ENCODE peak calls at places on chromosomes 11 and 22, in nine cellular contexts. K is cardiac muscle cell; L is mammary epithelial cell; S is stomach; G is lower lobe of right lung; B is A549; I is tibial artery; O is effector memory CD4-positive, alpha-beta T cell; Z is Caco-2. Y is an unnamed sample.

GRCh38 chr11:103681855-103682254 is 354.6 kb upstream of the DDI1 start:
- DNase-seq in O (no peak), I (no peak), S (no peak), K (no peak), B (no peak), Z (no peak), L (no peak), G (no peak), Y (no peak)

GRCh38 chr11:36455658-36456111 is 54.4 kb downstream of the TRAF6 start:
- DNase-seq in I (peak; percentile 86), K (peak; percentile 18), O (no peak), S (peak; percentile 36), L (peak; percentile 97), Z (no peak), G (no peak), B (peak; percentile 17), Y (no peak)

GRCh38 chr11:72069787-72070251 is 10.5 kb downstream of the NUMA1 start:
- DNase-seq in S (peak; percentile 78), I (peak; percentile 91), K (peak; percentile 20), G (peak; percentile 89), O (no peak), B (peak; percentile 59), L (peak; percentile 74), Z (peak; percentile 53), Y (no peak)

GRCh38 chr11:109853156-109853776 is 239.9 kb upstream of the ZC3H12C start:
- DNase-seq in O (no peak), S (no peak), B (no peak), K (peak; percentile 60), Z (no peak), I (no peak), L (peak; percentile 63), G (no peak), Y (peak; percentile 60)

GRCh38 chr22:35306350-35306967 is 6.8 kb downstream of the TOM1 start:
- DNase-seq in G (no peak), K (peak; percentile 32), B (no peak), L (no peak), O (no peak), I (no peak), S (no peak), Z (no peak), Y (no peak)

GRCh38 chr11:34439521-34440258 is 956 bp downstream of the CAT start:
- DNase-seq in S (no peak), B (no peak), K (no peak), L (no peak), G (no peak), Z (peak; percentile 49), I (no peak), O (no peak), Y (no peak)

GRCh38 chr22:30894371-30894740 is 74.2 kb downstream of the MORC2 start:
- DNase-seq in B (no peak), Z (no peak), S (no peak), L (no peak), K (no peak), G (no peak), I (no peak), O (no peak), Y (no peak)

GRCh38 chr11:45237666-45238348 is 48.3 kb downstream of the SYT13 start:
- DNase-seq in Z (no peak), L (no peak), B (no peak), I (no peak), O (no peak), S (no peak), G (no peak), K (no peak), Y (no peak)

GRCh38 chr22:21650823-21651520 is 8.9 kb downstream of the SDF2L1 start:
- DNase-seq in O (no peak), L (no peak), K (no peak), G (no peak), Z (no peak), S (no peak), B (no peak), I (no peak), Y (no peak)

GRCh38 chr11:128692750-128693578 is 908 bp upstream of the FLI1 start:
- DNase-seq in S (no peak), L (peak; percentile 52), Z (no peak), O (no peak), G (peak; percentile 61), I (no peak), K (no peak), B (no peak), Y (peak; percentile 32)

GRCh38 chr11:33930317-33931021 is 38.6 kb upstream of the LMO2 start:
- DNase-seq in I (peak; percentile 66), K (peak; percentile 50), L (no peak), B (no peak), O (no peak), Z (no peak), G (no peak), S (no peak), Y (no peak)

GRCh38 chr11:22723257-22723656 is 56.8 kb downstream of the GAS2 start:
- DNase-seq in I (no peak), Z (no peak), L (no peak), G (no peak), K (no peak), S (no peak), O (no peak), B (no peak), Y (no peak)

DNA sequence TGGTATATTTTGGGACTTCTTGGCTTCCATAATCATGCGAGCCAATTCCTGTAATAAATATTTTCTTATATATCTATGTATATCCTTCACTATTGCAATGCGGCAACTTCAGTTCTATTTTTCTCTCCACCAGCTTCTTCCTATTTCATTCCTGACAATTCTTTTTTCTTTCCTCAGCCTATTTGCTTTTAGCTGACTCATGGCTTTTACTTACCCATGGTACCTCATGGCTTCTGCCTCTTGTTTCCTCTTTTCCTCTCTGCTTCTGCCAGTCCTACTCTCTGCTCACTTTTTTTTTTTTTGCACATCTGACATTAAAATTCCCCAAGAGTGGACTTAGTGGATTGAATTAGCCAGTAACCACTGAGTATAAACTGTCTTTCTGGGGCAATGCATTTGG is 359.5 kb downstream of the TMEM135 start:
- DNase-seq in L (no peak), K (no peak), Z (no peak), O (no peak), G (no peak), B (no peak), I (no peak), S (no peak), Y (no peak)
- H3K4me1 ChIP-seq in L (no peaks in the 10 kb centered on the region), K (no peaks in the 10 kb centered on the region), Z (no peaks in the 10 kb centered on the region), O (no peaks in the 10 kb centered on the region), G (no peaks in the 10 kb centered on the region), B (no peaks in the 10 kb centered on the region), I (no peaks in the 10 kb centered on the region), S (no peaks in the 10 kb centered on the region), Y (no peaks in the 10 kb centered on the region)

DNA sequence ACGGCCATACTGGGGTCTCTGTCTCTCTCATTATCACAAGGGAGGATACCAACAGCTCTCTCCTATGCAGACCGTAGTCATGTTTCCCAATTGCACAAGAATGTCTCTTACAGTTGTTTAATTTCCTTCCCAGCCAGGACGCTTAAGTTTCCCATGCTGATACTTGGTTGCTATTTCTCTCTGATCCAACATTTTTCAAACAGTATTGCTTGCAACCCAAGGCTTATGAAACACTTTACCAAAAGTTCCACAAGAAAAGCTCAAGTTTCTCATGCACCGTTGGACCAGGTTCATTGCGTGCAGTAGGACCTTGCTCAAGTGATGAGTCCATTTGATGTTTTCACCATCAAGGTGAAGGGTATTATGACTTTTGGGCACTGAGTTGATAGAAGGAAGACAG is 46.6 kb downstream of the GGTLC2 start:
- DNase-seq in L (no peak), I (no peak), S (no peak), G (no peak), B (no peak), O (no peak), K (no peak), Z (no peak), Y (no peak)
- H3K4me1 ChIP-seq in L (no peaks in the 10 kb centered on the region), I (no peaks in the 10 kb centered on the region), S (peaks cover 10% of the 10 kb centered on the region), G (peaks cover 2% of the 10 kb centered on the region), B (peaks cover 42% of the 10 kb centered on the region), O (no peaks in the 10 kb centered on the region), K (no peaks in the 10 kb centered on the region), Z (peaks cover 10% of the 10 kb centered on the region), Y (no peaks in the 10 kb centered on the region)

DNA sequence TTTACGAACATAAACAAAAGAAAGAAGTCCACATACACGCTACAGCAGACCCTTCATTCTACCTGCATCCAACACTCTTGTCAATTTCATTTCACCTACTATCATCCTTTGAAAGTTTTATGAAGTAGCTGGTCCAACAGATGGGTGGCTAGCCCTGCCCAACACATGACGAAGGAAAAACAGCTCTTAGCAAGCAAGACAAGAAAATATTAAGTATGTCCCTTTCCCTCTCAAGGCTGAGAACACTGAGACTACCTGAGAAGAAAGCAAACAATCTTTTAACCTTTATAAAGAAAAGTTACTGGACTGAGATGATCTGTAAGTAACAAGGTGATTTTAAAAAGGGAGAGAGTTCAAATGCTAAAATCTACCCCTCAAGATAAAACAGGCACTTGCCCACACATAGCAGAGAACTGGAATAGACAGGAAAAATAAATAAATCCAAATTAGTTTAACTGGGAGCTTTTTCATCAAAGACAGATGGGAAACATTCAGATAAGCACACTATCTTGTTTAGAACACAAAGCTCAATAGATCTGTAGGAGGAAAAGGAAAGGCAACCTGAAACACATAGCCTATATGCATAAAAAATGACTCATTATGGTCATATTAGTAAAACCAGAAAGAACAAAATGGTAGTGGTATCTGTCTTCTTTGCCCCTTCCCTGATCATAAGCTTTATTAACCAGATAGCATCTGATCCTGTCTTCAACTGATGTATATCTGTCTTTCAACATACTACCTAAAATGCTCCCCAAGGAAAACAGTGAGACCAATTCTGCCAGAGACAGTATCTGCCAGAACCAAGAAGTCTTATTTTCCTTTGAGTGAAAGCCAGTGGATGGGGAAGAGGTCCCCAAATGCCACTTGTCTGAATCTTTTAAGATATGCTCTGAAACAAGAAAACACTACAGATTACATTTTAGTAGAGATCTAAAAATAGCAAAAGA is 104.3 kb downstream of the MRTFA start:
- DNase-seq in S (no peak), Z (no peak), I (no peak), G (no peak), B (no peak), L (no peak), O (no peak), K (no peak), Y (no peak)
- H3K4me1 ChIP-seq in S (peaks cover 37% of the 10 kb centered on the region), Z (peaks cover 16% of the 10 kb centered on the region), I (peaks cover 4% of the 10 kb centered on the region), G (peaks cover 45% of the 10 kb centered on the region), B (peaks cover 56% of the 10 kb centered on the region), L (peaks cover 34% of the 10 kb centered on the region), O (peaks cover 21% of the 10 kb centered on the region), K (peaks cover 39% of the 10 kb centered on the region), Y (peaks cover 28% of the 10 kb centered on the region)

GRCh38 chr11:6333112-6333511 is 12.8 kb upstream of the CAVIN3 start:
- DNase-seq in O (no peak), L (no peak), Z (no peak), G (no peak), K (no peak), B (no peak), S (no peak), I (no peak), Y (no peak)

GRCh38 chr11:6336293-6336692 is 16.0 kb upstream of the CAVIN3 start:
- DNase-seq in K (no peak), B (no peak), O (no peak), S (no peak), Z (no peak), L (no peak), G (no peak), I (no peak), Y (no peak)

GRCh38 chr11:6332066-6332465 is 11.8 kb upstream of the CAVIN3 start:
- DNase-seq in O (no peak), B (no peak), S (no peak), K (no peak), Z (no peak), I (no peak), L (no peak), G (no peak), Y (no peak)

DNA sequence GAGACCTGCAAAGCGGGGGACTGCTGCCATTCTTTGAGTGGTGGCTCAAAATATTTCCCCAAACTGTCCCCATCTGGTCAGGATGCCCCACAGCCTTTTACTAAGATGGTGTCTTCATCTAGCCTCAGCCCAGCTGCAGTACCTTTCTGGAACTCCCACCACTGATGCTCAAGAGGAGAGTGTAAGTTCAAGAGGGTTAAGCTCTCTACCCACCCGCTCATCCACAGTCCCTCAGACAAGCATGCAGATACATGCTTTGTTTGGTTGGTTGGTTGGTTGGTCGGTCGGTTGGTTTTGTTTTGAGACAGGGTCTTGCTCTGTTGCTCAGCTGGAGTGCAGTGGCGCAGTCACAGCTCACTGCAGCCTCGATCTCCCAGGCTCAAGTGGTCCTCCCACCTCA is 14.5 kb upstream of the CAVIN3 start:
- DNase-seq in I (no peak), K (no peak), G (no peak), S (no peak), B (no peak), Z (no peak), O (no peak), L (no peak), Y (no peak)
- H3K4me1 ChIP-seq in I (no peaks in the 10 kb centered on the region), K (no peaks in the 10 kb centered on the region), G (peaks cover 10% of the 10 kb centered on the region), S (no peaks in the 10 kb centered on the region), B (no peaks in the 10 kb centered on the region), Z (no peaks in the 10 kb centered on the region), O (no peaks in the 10 kb centered on the region), L (peaks cover 2% of the 10 kb centered on the region), Y (no peaks in the 10 kb centered on the region)